ENCODE peak calls at places on chromosomes 5 and 9, in eight cellular contexts. F is Panc1; Z is stimulated activated CD8-positive, alpha-beta memory T cell treated with anti-CD3 and anti-CD28 coated beads, Interleukin-12 subunit alpha, Interleukin-12 subunit beta, amount 100 ng/mL, for 1 hour; X is glomerular endothelial cell; L is astrocyte of the cerebellum; G is H7; B is NCI-H2081; E is head of caudate nucleus. J is an unnamed sample.
A peak's percentile ranks its signal among the peaks of the same experiment; 100 is the strongest.

GRCh38 chr9:134025606-134026541 is 593 bp downstream of the BRD3OS start:
- DNase-seq in F (no peak), Z (no peak), X (no peak), L (no peak), G (peak; percentile 93), B (no peak), E (no peak), J (no peak)

GRCh38 chr5:170280090-170280493 is 17.5 kb downstream of the LCP2 start:
- DNase-seq in F (no peak), Z (no peak), X (no peak), L (no peak), G (peak; percentile 67), B (no peak), E (no peak), J (no peak)

GRCh38 chr9:133207540-133208170 is 1.4 kb downstream of the OBP2B start:
- DNase-seq in F (no peak), Z (no peak), X (no peak), L (no peak), G (no peak), B (no peak), E (no peak), J (no peak)

GRCh38 chr5:124755565-124755964 is 9.1 kb upstream of the ZNF608 start:
- DNase-seq in F (no peak), Z (no peak), X (no peak), L (no peak), G (no peak), B (no peak), E (peak; percentile 48), J (no peak)

GRCh38 chr5:63053019-63053638 is 474.5 kb downstream of the LRRC70 start:
- DNase-seq in F (no peak), Z (no peak), X (no peak), L (no peak), G (no peak), B (no peak), E (no peak), J (no peak)

GRCh38 chr5:71563161-71563560 is 24.0 kb upstream of the MCCC2 start:
- DNase-seq in F (no peak), Z (no peak), X (no peak), L (no peak), G (no peak), B (no peak), E (no peak), J (no peak)

GRCh38 chr9:16672501-16672900 is 198.0 kb downstream of the BNC2 start:
- DNase-seq in F (no peak), Z (no peak), X (no peak), L (no peak), G (no peak), B (no peak), E (no peak), J (no peak)

GRCh38 chr9:132498811-132499210 is 83.6 kb upstream of the BARHL1 start:
- DNase-seq in F (no peak), Z (no peak), X (no peak), L (no peak), G (peak; percentile 73), B (no peak), E (no peak), J (no peak)

GRCh38 chr9:127207734-127208410 is 56.7 kb upstream of the GARNL3 start:
- DNase-seq in F (no peak), Z (no peak), X (no peak), L (no peak), G (no peak), B (no peak), E (no peak), J (no peak)

GRCh38 chr5:126351138-126351537 is 72.1 kb upstream of the GRAMD2B start:
- DNase-seq in F (no peak), Z (no peak), X (no peak), L (no peak), G (no peak), B (no peak), E (no peak), J (no peak)

GRCh38 chr5:10201223-10201868 is 48.3 kb downstream of the ATPSCKMT start:
- DNase-seq in F (no peak), Z (no peak), X (no peak), L (no peak), G (peak; percentile 52), B (no peak), E (no peak), J (no peak)

GRCh38 chr5:54425258-54425657 is 30.2 kb upstream of the HSPB3 start:
- DNase-seq in F (no peak), Z (no peak), X (no peak), L (no peak), G (no peak), B (no peak), E (no peak), J (no peak)

GRCh38 chr9:96232539-96233241 is 69.3 kb downstream of the HSD17B3 start:
- DNase-seq in F (no peak), Z (no peak), X (no peak), L (no peak), G (peak; percentile 74), B (peak; percentile 10), E (no peak), J (no peak)

GRCh38 chr5:107294151-107294550 is 376.6 kb downstream of the EFNA5 start:
- DNase-seq in F (no peak), Z (no peak), X (no peak), L (no peak), G (no peak), B (no peak), E (no peak), J (no peak)

GRCh38 chr5:139283252-139284166 is 10.0 kb upstream of the MATR3 start:
- DNase-seq in F (no peak), Z (no peak), X (no peak), L (no peak), G (no peak), B (no peak), E (no peak), J (no peak)

GRCh38 chr5:109030360-109031143 is 282.9 kb downstream of the FER start:
- DNase-seq in F (no peak), Z (no peak), X (no peak), L (no peak), G (no peak), B (no peak), E (no peak), J (no peak)

GRCh38 chr5:119655081-119655480 is 25.7 kb downstream of the FAM170A start:
- DNase-seq in F (no peak), Z (no peak), X (no peak), L (no peak), G (no peak), B (no peak), E (no peak), J (no peak)

GRCh38 chr5:24381861-24382460 is 262.8 kb downstream of the CDH10 start:
- DNase-seq in F (no peak), Z (no peak), X (no peak), L (no peak), G (no peak), B (no peak), E (no peak), J (no peak)

GRCh38 chr5:106521701-106522100 is 1149.0 kb downstream of the EFNA5 start:
- DNase-seq in F (no peak), Z (no peak), X (peak; percentile 58), L (peak; percentile 76), G (no peak), B (no peak), E (no peak), J (no peak)

GRCh38 chr9:69165581-69165980 is 8.5 kb upstream of the TJP2 start:
- DNase-seq in F (no peak), Z (no peak), X (no peak), L (no peak), G (no peak), B (no peak), E (no peak), J (no peak)

GRCh38 chr5:135313405-135313804 is 85.6 kb downstream of the MACROH2A1 start:
- DNase-seq in F (no peak), Z (no peak), X (no peak), L (no peak), G (no peak), B (no peak), E (no peak), J (no peak)

GRCh38 chr9:73229543-73229942 is 77.9 kb downstream of the ANXA1 start:
- DNase-seq in F (no peak), Z (no peak), X (no peak), L (no peak), G (no peak), B (no peak), E (no peak), J (no peak)

GRCh38 chr9:16870606-16871357 is at the start of gene BNC2:
- DNase-seq in F (no peak), Z (no peak), X (no peak), L (no peak), G (peak; percentile 93), B (peak; percentile 24), E (no peak), J (no peak)

GRCh38 chr5:89735108-89735507 is 674.4 kb downstream of the CETN3 start:
- DNase-seq in F (no peak), Z (no peak), X (no peak), L (no peak), G (no peak), B (no peak), E (no peak), J (no peak)

J was measured in DMS153.